ENCODE peak calls at places on chromosomes 3 and 15, in five cellular contexts. J is A549, X is transverse colon, P is uterus, Q is sigmoid colon. I is an unnamed sample.

GRCh38 chr3:177946965-177947364 is 589.3 kb upstream of the KCNMB2 start:
- DNase-seq in J (no peak), X (no peak), P (no peak), Q (no peak), I (no peak)

GRCh38 chr15:90465930-90466567 is 63.7 kb upstream of the CRTC3 start:
- DNase-seq in J (no peak), X (no peak), P (no peak), Q (no peak), I (no peak)

GRCh38 chr15:96170616-96171270 is 159.8 kb upstream of the NR2F2 start:
- DNase-seq in J (no peak), X (no peak), P (no peak), Q (no peak), I (no peak)

GRCh38 chr15:30921781-30922371 is 18.2 kb downstream of the FAN1 start:
- DNase-seq in J (no peak), X (no peak), P (no peak), Q (no peak), I (no peak)

GRCh38 chr3:131688370-131688769 is 185.6 kb upstream of the MRPL3 start:
- DNase-seq in J (no peak), X (no peak), P (no peak), Q (no peak), I (no peak)

GRCh38 chr3:123658118-123658859 is 73.4 kb upstream of the HACD2 start:
- DNase-seq in J (no peak), X (peak; percentile 52), P (peak; percentile 94), Q (peak; percentile 92), I (no peak)

GRCh38 chr3:95333826-95334225 is 1271.0 kb downstream of the NSUN3 start:
- DNase-seq in J (no peak), X (no peak), P (no peak), Q (no peak), I (no peak)

GRCh38 chr3:45632956-45633355 is 38.4 kb downstream of the LIMD1 start:
- DNase-seq in J (no peak), X (no peak), P (no peak), Q (no peak), I (no peak)

GRCh38 chr3:111200027-111200426 is 128.4 kb downstream of the NECTIN3 start:
- DNase-seq in J (no peak), X (no peak), P (no peak), Q (no peak), I (no peak)

GRCh38 chr3:33008282-33008681 is 56.8 kb downstream of the CCR4 start:
- DNase-seq in J (no peak), X (no peak), P (no peak), Q (no peak), I (no peak)

GRCh38 chr3:138567403-138567802 is 26.7 kb downstream of the CEP70 start:
- DNase-seq in J (no peak), X (no peak), P (no peak), Q (no peak), I (no peak)

GRCh38 chr3:110929811-110930210 is 141.8 kb upstream of the NECTIN3 start:
- DNase-seq in J (no peak), X (no peak), P (no peak), Q (no peak), I (no peak)

GRCh38 chr3:64552160-64552559 is 135.6 kb downstream of the ADAMTS9 start:
- DNase-seq in J (no peak), X (no peak), P (no peak), Q (no peak), I (no peak)

GRCh38 chr15:75723847-75724660 is 11.4 kb upstream of the CSPG4 start:
- DNase-seq in J (peak; percentile 97), X (peak; percentile 94), P (peak; percentile 93), Q (peak; percentile 99), I (peak; percentile 86)

GRCh38 chr3:59247402-59247841 is 197.6 kb upstream of the CFAP20DC start:
- DNase-seq in J (no peak), X (no peak), P (no peak), Q (no peak), I (no peak)

GRCh38 chr3:62727576-62727975 is 147.6 kb downstream of the CADPS start:
- DNase-seq in J (no peak), X (no peak), P (no peak), Q (no peak), I (no peak)

GRCh38 chr3:55272031-55272645 is 215.0 kb downstream of the WNT5A start:
- DNase-seq in J (no peak), X (no peak), P (no peak), Q (no peak), I (no peak)

GRCh38 chr3:50445919-50446318 is 57.5 kb downstream of the CACNA2D2 start:
- DNase-seq in J (no peak), X (peak; percentile 18), P (no peak), Q (no peak), I (no peak)

GRCh38 chr3:172711457-172711800 is 562 bp upstream of the NCEH1 start:
- DNase-seq in J (peak; percentile 79), X (peak; percentile 37), P (peak; percentile 36), Q (no peak), I (peak; percentile 42)

GRCh38 chr15:57133127-57133968 is 214.9 kb downstream of the TCF12 start:
- DNase-seq in J (no peak), X (no peak), P (no peak), Q (no peak), I (no peak)

GRCh38 chr3:151084893-151085226 is 604 bp upstream of the MED12L start:
- DNase-seq in J (no peak), X (no peak), P (no peak), Q (no peak), I (no peak)

GRCh38 chr3:171791695-171792082 is 18.6 kb downstream of the PLD1 start:
- DNase-seq in J (no peak), X (no peak), P (no peak), Q (no peak), I (no peak)

DNA sequence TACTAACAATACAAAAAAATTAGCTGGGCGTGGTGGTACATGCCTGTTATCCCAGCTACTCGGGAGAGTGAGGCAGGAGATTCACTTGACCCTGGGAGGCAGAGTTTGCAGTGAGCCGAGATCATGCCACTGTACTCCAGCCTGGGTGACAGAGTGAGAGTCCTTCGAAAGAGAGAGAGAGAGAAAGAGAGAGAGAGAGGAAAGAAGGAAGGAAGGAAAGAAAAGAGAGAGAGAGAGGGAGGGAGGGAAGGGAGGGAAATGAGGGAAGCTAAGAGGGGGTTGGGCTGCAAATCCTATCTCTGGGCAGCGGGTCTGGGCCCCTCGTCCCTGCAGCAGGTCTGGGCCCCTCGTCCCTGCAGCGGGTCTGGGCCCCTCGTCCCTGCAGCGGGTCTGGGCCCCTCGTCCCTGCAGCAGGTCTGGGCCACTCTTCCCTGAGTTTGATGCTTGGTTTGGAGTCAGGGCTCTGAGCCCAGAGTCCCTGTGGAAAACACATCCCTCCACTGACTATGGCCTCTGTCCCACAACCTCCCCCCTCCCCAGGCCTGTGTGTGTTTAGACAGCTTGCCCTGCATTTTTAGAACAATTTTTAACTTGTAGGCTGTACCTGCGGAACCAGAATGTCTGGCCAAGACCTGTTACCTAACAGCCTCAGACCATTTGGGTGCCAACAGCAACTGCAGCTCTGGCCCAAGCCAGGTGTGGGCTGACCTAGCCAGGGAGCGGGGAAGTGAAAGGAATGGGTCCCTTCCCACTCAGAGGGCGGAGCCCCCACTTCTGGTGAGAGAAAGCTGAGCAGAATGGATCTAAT is 60.2 kb upstream of the TFRC start:
- DNase-seq in J (no peak), X (no peak), P (no peak), Q (no peak), I (no peak)
- TF ChIP-seq POLR2A in J (no peak), X (no peak), P (no peak), Q (no peak), I (no peak)

GRCh38 chr3:183698318-183698731 is 728 bp downstream of the YEATS2 start:
- DNase-seq in J (peak; percentile 33), X (peak; percentile 25), P (peak; percentile 24), Q (peak; percentile 70), I (peak; percentile 44)

GRCh38 chr3:183697123-183697609 is 431 bp upstream of the YEATS2 start:
- DNase-seq in J (no peak), X (no peak), P (no peak), Q (no peak), I (no peak)

GRCh38 chr3:183698760-183699159 is 1.2 kb downstream of the YEATS2 start:
- DNase-seq in J (no peak), X (peak; percentile 14), P (no peak), Q (no peak), I (peak; percentile 23)

GRCh38 chr3:183699238-183699947 is 1.8 kb downstream of the YEATS2 start:
- DNase-seq in J (no peak), X (peak; percentile 38), P (no peak), Q (no peak), I (no peak)

GRCh38 chr3:183697610-183698317 is at the start of gene YEATS2:
- DNase-seq in J (peak; percentile 76), X (peak; percentile 69), P (peak; percentile 34), Q (peak; percentile 68), I (peak; percentile 94)
- TF ChIP-seq POLR2A in J (peak; percentile 73), X (peak; percentile 29), P (peak; percentile 60), Q (no peak), I (peak; percentile 75)

DNA sequence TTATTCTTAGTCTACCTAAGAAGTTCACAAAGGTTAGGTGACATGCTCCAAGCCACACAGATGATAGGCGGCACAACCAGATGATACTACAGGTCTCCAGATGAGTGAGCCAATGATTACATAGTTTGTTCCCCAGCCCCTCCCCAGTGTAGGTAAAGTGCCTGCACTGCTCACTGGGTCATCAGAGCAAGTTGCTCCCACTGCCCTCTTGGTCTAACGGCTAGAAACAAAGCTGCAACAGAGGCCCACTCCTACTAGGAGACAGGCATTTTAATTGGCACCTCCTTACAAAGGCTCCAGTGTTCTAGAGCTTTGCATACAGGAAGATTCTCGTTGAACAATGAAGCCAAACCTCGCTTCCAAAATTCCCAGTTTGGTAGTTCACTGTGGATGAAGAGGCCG is 47.3 kb downstream of the TMEM44 start:
- DNase-seq in J (no peak), X (no peak), P (no peak), Q (no peak), I (no peak)
- TF ChIP-seq POLR2A in J (no peak), X (no peak), P (no peak), Q (no peak), I (no peak)

GRCh38 chr3:11195721-11196332 is 41.5 kb downstream of the HRH1 start:
- DNase-seq in J (no peak), X (no peak), P (no peak), Q (no peak), I (no peak)
- TF ChIP-seq POLR2A in J (no peak), X (no peak), P (no peak), Q (no peak), I (no peak)

GRCh38 chr3:20123121-20123652 is 62.8 kb downstream of the SGO1 start:
- DNase-seq in J (no peak), X (no peak), P (no peak), Q (no peak), I (no peak)

GRCh38 chr3:20125912-20126311 is 60.1 kb downstream of the SGO1 start:
- DNase-seq in J (no peak), X (peak; percentile 23), P (no peak), Q (no peak), I (no peak)

GRCh38 chr3:20121088-20121487 is 64.9 kb downstream of the SGO1 start:
- DNase-seq in J (no peak), X (no peak), P (no peak), Q (no peak), I (no peak)

GRCh38 chr3:20128378-20128777 is 57.6 kb downstream of the SGO1 start:
- DNase-seq in J (no peak), X (no peak), P (no peak), Q (no peak), I (no peak)

DNA sequence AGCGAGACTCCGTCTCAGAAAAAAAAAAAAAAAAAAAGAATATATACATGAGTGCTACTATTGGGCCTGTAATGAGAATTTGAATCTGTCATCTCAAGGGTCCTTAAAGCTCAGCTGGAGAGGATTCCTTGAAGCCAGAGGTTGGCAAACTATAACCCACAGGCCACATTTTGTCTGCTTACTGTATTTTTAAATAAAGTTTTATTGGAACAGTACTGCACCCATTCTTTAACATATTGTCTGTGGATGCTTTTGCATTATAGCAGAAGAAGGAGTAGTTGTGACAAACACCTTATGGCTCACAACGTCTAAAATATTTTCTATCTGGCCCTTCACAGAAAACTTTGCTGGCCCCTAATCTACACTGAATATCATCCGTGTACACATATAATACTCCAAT is 60.7 kb downstream of the SGO1 start:
- DNase-seq in J (no peak), X (no peak), P (no peak), Q (no peak), I (no peak)
- TF ChIP-seq POLR2A in J (no peak), X (no peak), P (no peak), Q (no peak), I (no peak)

I was measured in H54.